ENCODE peak calls at places on chromosome 7, in seven cellular contexts. E is progenitor cell of endocrine pancreas, D is fibroblast of villous mesenchyme, F is dorsolateral prefrontal cortex, V is HL-60, T is suprapubic skin, Z is upper lobe of right lung. I is an unnamed sample.

GRCh38 chr7:120783721-120784120 is 74.2 kb downstream of the TSPAN12 start:
- DNase-seq in E (no peak), D (no peak), F (no peak), V (no peak), T (no peak), Z (no peak), I (no peak)

GRCh38 chr7:138245682-138246081 is 169.4 kb downstream of the AKR1D1 start:
- DNase-seq in E (no peak), D (peak), F (no peak), V (peak), T (no peak), Z (no peak), I (no peak)

GRCh38 chr7:132876576-132876975 is 205.3 kb downstream of the CHCHD3 start:
- DNase-seq in E (no peak), D (no peak), F (no peak), V (no peak), T (no peak), Z (no peak), I (peak)

GRCh38 chr7:13414661-13415105 is 574.8 kb downstream of the ETV1 start:
- DNase-seq in E (no peak), D (peak), F (no peak), V (no peak), T (no peak), Z (no peak), I (no peak)

GRCh38 chr7:159032310-159032709 is 112.4 kb downstream of the VIPR2 start:
- DNase-seq in E (no peak), D (no peak), F (no peak), V (no peak), T (peak), Z (no peak), I (no peak)

GRCh38 chr7:137590686-137591255 is 247.2 kb upstream of the PTN start:
- DNase-seq in E (no peak), D (no peak), F (peak), V (no peak), T (no peak), Z (no peak), I (no peak)

GRCh38 chr7:19958309-19958896 is 185.0 kb upstream of the TMEM196 start:
- DNase-seq in E (no peak), D (peak), F (no peak), V (no peak), T (no peak), Z (no peak), I (no peak)

GRCh38 chr7:17152698-17153097 is 145.8 kb upstream of the AHR start:
- DNase-seq in E (no peak), D (peak), F (no peak), V (no peak), T (no peak), Z (no peak), I (no peak)

GRCh38 chr7:33511735-33512134 is 382.4 kb downstream of the BBS9 start:
- DNase-seq in E (no peak), D (peak), F (no peak), V (no peak), T (no peak), Z (no peak), I (no peak)

GRCh38 chr7:16929146-16929762 is 47.5 kb upstream of the AGR3 start:
- DNase-seq in E (no peak), D (no peak), F (no peak), V (peak), T (no peak), Z (no peak), I (no peak)

GRCh38 chr7:129719980-129720732 is 108.6 kb downstream of the NRF1 start:
- DNase-seq in E (no peak), D (peak), F (no peak), V (peak), T (no peak), Z (no peak), I (no peak)

GRCh38 chr7:141460781-141461715 is 90.2 kb upstream of the AGK start:
- DNase-seq in E (no peak), D (peak), F (peak), V (no peak), T (no peak), Z (no peak), I (no peak)

GRCh38 chr7:52431082-52431815 is 604.2 kb upstream of the POM121L12 start:
- DNase-seq in E (no peak), D (no peak), F (no peak), V (no peak), T (no peak), Z (no peak), I (no peak)

GRCh38 chr7:2567663-2568238 is 9.0 kb downstream of the IQCE start:
- DNase-seq in E (no peak), D (peak), F (peak), V (no peak), T (no peak), Z (no peak), I (no peak)
- TF ChIP-seq CTCF in E (peak), D (peak), F (peak), V (no peak), T (no peak), Z (peak), I (peak)

GRCh38 chr7:98251844-98252639 is at the start of gene TECPR1:
- DNase-seq in E (peak), D (peak), F (peak), V (peak), T (peak), Z (peak), I (peak)
- TF ChIP-seq CTCF in E (no peak), D (no peak), F (no peak), V (no peak), T (no peak), Z (no peak), I (no peak)

GRCh38 chr7:139629392-139630082 is 106.1 kb downstream of the CLEC2L start:
- DNase-seq in E (no peak), D (no peak), F (no peak), V (no peak), T (no peak), Z (no peak), I (no peak)
- TF ChIP-seq CTCF in E (peak), D (no peak), F (no peak), V (no peak), T (no peak), Z (no peak), I (no peak)

GRCh38 chr7:76318488-76319353 is 16.2 kb downstream of the HSPB1 start:
- DNase-seq in E (peak), D (peak), F (peak), V (peak), T (peak), Z (peak), I (peak)
- TF ChIP-seq CTCF in E (peak), D (peak), F (peak), V (peak), T (peak), Z (peak), I (no peak)

GRCh38 chr7:95240910-95241309 is 83.4 kb downstream of the PON1 start:
- DNase-seq in E (no peak), D (no peak), F (no peak), V (no peak), T (no peak), Z (no peak), I (no peak)

DNA sequence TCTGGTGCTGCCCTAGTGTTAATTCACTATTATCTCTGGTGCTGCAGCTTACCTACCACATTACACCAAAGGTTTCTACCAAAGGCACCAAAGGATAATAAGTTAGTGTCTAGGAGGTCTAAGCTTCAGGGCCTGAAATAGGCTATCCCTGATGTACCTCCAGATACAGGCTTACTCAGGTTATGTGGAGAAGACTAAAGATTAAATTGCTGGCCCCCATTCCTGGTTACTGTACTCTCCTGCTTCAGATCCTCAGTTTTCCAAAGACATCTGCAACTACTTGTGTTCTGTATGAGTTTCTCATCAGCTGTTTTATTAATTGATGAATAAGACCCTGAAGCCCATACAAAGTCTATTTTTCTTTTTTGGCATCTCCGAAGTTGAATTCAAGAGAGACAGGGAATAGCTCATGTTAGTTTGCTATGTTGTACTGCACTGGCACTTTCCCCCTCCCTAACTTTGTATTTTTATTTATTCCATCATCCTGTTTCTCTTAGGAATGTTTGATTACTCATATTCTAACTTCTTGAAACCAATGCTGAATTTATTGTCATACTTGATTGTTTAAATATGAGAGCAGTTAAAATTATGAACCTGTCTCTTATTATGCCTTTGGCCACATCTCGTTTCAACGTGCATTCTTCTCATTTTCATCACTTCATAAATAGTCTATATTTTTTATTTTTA is 85.9 kb downstream of the PON1 start:
- DNase-seq in E (no peak), D (no peak), F (no peak), V (no peak), T (no peak), Z (no peak), I (no peak)
- TF ChIP-seq CTCF in E (no peak), D (no peak), F (no peak), V (no peak), T (no peak), Z (no peak), I (no peak)

GRCh38 chr7:66845382-66846095 is 75.5 kb upstream of the TMEM248 start:
- DNase-seq in E (no peak), D (no peak), F (no peak), V (no peak), T (peak), Z (no peak), I (no peak)

GRCh38 chr7:66841898-66842297 is 79.1 kb upstream of the TMEM248 start:
- DNase-seq in E (no peak), D (no peak), F (no peak), V (no peak), T (no peak), Z (no peak), I (no peak)

GRCh38 chr7:66847879-66848810 is 72.9 kb upstream of the TMEM248 start:
- DNase-seq in E (no peak), D (peak), F (no peak), V (peak), T (no peak), Z (no peak), I (no peak)

GRCh38 chr7:66840316-66840715 is 80.7 kb upstream of the TMEM248 start:
- DNase-seq in E (no peak), D (no peak), F (no peak), V (no peak), T (no peak), Z (peak), I (no peak)

GRCh38 chr7:66844552-66845381 is 76.3 kb upstream of the TMEM248 start:
- DNase-seq in E (peak), D (peak), F (peak), V (peak), T (peak), Z (peak), I (peak)
- TF ChIP-seq CTCF in E (peak), D (no peak), F (peak), V (no peak), T (peak), Z (peak), I (no peak)